ENCODE peak calls at places on chromosomes 5 and 9, in five cellular contexts. G is HCT116, Y is Panc1, R is GM12878, I is K562. U is an unnamed sample.

GRCh38 chr9:4262735-4263141 is 37.1 kb downstream of the GLIS3 start:
- DNase-seq in G (peak), Y (peak), R (no peak), I (no peak), U (no peak)

GRCh38 chr9:5089737-5090136 is 95.7 kb downstream of the INSL6 start:
- DNase-seq in G (no peak), Y (no peak), R (no peak), I (no peak), U (no peak)

GRCh38 chr5:124253421-124253820 is 493.0 kb downstream of the ZNF608 start:
- DNase-seq in G (no peak), Y (no peak), R (no peak), I (no peak), U (no peak)

GRCh38 chr9:88342246-88342645 is 46.0 kb upstream of the SPIN1 start:
- DNase-seq in G (no peak), Y (no peak), R (no peak), I (no peak), U (no peak)

GRCh38 chr5:98570661-98571181 is 202.7 kb upstream of the RGMB start:
- DNase-seq in G (no peak), Y (no peak), R (no peak), I (no peak), U (no peak)

GRCh38 chr5:133953568-133954145 is 14.8 kb downstream of the C5orf15 start:
- DNase-seq in G (no peak), Y (no peak), R (no peak), I (no peak), U (no peak)

GRCh38 chr9:129145841-129146292 is 32.2 kb downstream of the IER5L start:
- DNase-seq in G (no peak), Y (no peak), R (no peak), I (no peak), U (no peak)

GRCh38 chr9:136095028-136095494 is at the start of gene NACC2:
- DNase-seq in G (no peak), Y (no peak), R (no peak), I (peak), U (peak)

GRCh38 chr5:5419291-5420210 is 2.9 kb upstream of the ICE1 start:
- DNase-seq in G (peak), Y (peak), R (no peak), I (peak), U (no peak)

GRCh38 chr9:19127881-19128719 is 808 bp upstream of the PLIN2 start:
- DNase-seq in G (no peak), Y (no peak), R (no peak), I (no peak), U (no peak)

GRCh38 chr5:157740211-157740610 is 3.3 kb upstream of the LSM11 start:
- DNase-seq in G (peak), Y (no peak), R (no peak), I (peak), U (peak)

GRCh38 chr5:1772634-1773033 is 27.0 kb downstream of the MRPL36 start:
- DNase-seq in G (peak), Y (no peak), R (no peak), I (no peak), U (no peak)

GRCh38 chr5:59180515-59180914 is 597.6 kb downstream of the RAB3C start:
- DNase-seq in G (no peak), Y (no peak), R (peak), I (no peak), U (no peak)

GRCh38 chr5:123164019-123164418 is 75.0 kb downstream of the PRDM6 start:
- DNase-seq in G (no peak), Y (no peak), R (no peak), I (no peak), U (no peak)

GRCh38 chr5:139765409-139766217 is 30.0 kb upstream of the PSD2 start:
- DNase-seq in G (no peak), Y (peak), R (no peak), I (peak), U (peak)

GRCh38 chr5:61301345-61301744 is 30.7 kb upstream of the ZSWIM6 start:
- DNase-seq in G (no peak), Y (no peak), R (no peak), I (no peak), U (no peak)

GRCh38 chr9:76744336-76744735 is 19.9 kb upstream of the PCA3 start:
- DNase-seq in G (no peak), Y (no peak), R (no peak), I (no peak), U (no peak)

GRCh38 chr5:179619776-179620175 is 3.7 kb downstream of the HNRNPH1 start:
- DNase-seq in G (no peak), Y (no peak), R (no peak), I (no peak), U (peak)

GRCh38 chr5:97022898-97023297 is 87.0 kb downstream of the LNPEP start:
- DNase-seq in G (no peak), Y (no peak), R (no peak), I (no peak), U (no peak)

GRCh38 chr9:107489144-107489673 is 360 bp downstream of the KLF4 start:
- DNase-seq in G (no peak), Y (no peak), R (no peak), I (no peak), U (no peak)

GRCh38 chr5:5523066-5523505 is 100.6 kb downstream of the ICE1 start:
- DNase-seq in G (peak), Y (no peak), R (peak), I (no peak), U (no peak)

GRCh38 chr9:89755835-89756234 is 151.0 kb downstream of the GADD45G start:
- DNase-seq in G (no peak), Y (no peak), R (no peak), I (no peak), U (no peak)

GRCh38 chr5:124474821-124475220 is 271.6 kb downstream of the ZNF608 start:
- DNase-seq in G (no peak), Y (no peak), R (no peak), I (no peak), U (no peak)

GRCh38 chr5:21145376-21145775 is 1157.4 kb upstream of the CDH18 start:
- DNase-seq in G (no peak), Y (no peak), R (no peak), I (no peak), U (no peak)

GRCh38 chr9:89732295-89732951 is 127.6 kb downstream of the GADD45G start:
- DNase-seq in G (no peak), Y (no peak), R (no peak), I (no peak), U (no peak)

GRCh38 chr9:124212381-124213050 is 45.2 kb upstream of the NEK6 start:
- DNase-seq in G (no peak), Y (no peak), R (no peak), I (no peak), U (no peak)
- TF ChIP-seq CTCF in G (no peak), Y (no peak), R (no peak), I (no peak), U (no peak)

DNA sequence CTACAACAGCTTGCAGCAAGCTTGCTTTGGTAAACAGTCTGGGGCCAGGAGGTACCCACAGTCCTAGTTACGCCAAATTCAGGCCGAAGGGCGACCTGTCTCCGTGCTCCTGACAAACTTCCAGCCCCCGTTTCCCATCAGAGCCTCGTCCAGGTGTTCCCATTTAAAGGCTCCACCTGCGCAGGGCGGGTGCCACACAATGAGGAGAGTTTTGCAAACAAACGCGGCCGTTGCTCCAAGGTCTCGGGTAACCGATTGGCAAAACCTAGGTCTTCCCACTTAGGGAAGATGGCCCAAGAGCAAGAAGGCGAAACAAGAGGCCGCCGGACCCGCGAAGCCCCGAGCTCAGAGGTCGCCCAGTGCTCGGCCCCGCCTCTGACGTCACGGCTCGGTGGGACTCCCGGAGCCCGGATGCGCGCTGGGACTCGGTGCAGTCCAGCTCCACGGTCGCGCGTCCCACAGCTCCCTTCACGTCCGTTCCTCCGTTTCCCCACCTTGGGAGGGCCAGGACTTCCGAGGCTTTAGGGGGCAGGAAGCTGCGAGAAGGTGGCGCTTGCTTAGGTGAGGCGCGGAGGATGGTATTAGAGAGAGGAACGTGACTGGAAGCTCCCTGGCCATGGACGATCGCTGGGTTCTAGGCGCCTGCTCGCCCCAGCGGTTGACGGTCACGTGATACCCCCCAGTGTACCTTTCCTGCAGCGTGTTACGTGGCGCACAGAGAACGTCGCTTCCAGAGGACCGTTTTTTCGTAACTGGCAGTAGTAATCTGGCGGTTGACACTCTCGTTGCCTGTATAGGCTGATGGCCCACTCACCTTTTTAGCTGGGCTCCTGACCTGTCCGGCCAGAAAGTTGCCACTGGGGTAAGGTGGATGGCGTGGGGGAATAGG is 41.8 kb upstream of the KDM4C start:
- DNase-seq in G (peak), Y (no peak), R (peak), I (no peak), U (peak)
- TF ChIP-seq POLR2AphosphoS5 in G (peak), Y (no peak), R (peak), I (no peak), U (no peak)

GRCh38 chr9:137115394-137116026 is 977 bp upstream of the DPP7 start:
- DNase-seq in G (no peak), Y (no peak), R (no peak), I (peak), U (no peak)

GRCh38 chr9:137112564-137113384 is 1.8 kb downstream of the DPP7 start:
- DNase-seq in G (no peak), Y (no peak), R (no peak), I (peak), U (no peak)

GRCh38 chr9:137114613-137115393 is at the start of gene DPP7:
- DNase-seq in G (no peak), Y (no peak), R (no peak), I (peak), U (peak)

GRCh38 chr9:137113385-137114159 is 961 bp downstream of the DPP7 start:
- DNase-seq in G (no peak), Y (no peak), R (no peak), I (peak), U (no peak)

DNA sequence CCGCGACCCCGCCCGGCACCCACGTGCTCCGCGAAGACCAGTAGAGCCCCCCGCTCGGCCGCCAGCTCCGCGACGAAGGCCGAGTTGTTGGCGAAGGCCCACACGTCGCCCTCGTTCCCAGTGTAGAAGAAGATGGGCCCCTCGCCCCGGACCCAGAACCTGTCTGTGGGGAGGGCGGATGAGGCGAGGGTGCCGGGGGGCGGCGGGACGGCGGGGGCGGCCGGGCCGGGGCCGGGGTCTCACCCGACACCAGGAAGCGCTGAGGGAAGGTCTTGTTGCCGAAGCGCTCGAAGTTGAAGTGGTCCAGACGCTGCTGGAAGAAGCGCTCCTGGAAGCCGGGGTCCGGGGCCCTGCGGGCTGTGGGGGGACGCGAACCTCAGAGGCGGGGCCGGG is 317 bp downstream of the DPP7 start:
- DNase-seq in G (no peak), Y (no peak), R (no peak), I (no peak), U (no peak)
- TF ChIP-seq REST in G (no peak), Y (no peak), R (no peak), I (no peak), U (no peak)

DNA sequence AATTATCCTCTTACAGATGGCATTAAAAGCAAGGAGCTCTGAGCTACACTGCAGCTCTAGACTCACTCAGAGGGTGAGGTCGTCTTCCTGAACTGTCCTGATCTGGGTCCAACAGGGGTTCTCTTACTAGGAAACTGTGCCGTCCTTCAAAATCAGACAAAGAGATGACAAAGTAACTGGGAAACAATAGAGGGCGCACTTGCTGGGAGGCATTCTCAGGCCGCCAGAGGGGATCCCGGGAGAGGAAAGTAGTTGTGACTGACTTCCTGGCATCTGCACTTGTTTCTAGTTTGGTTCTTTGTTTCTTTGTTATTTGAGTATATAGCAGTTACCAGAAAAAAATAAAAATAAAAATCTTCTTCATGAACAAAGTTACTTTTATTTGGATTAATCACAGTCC is 142.9 kb upstream of the MSX2 start:
- DNase-seq in G (no peak), Y (no peak), R (no peak), I (no peak), U (peak)
- TF ChIP-seq CTCF in G (peak), Y (peak), R (peak), I (peak), U (no peak)

GRCh38 chr9:127822108-127822507 is 19.4 kb downstream of the FPGS start:
- DNase-seq in G (no peak), Y (no peak), R (no peak), I (no peak), U (no peak)

GRCh38 chr9:127825319-127826051 is 22.8 kb downstream of the FPGS start:
- DNase-seq in G (no peak), Y (no peak), R (no peak), I (peak), U (no peak)

GRCh38 chr9:127829205-127829935 is 25.1 kb downstream of the ENG start:
- DNase-seq in G (no peak), Y (no peak), R (no peak), I (no peak), U (no peak)

GRCh38 chr9:127828262-127829031 is 25.8 kb downstream of the FPGS start:
- DNase-seq in G (peak), Y (no peak), R (no peak), I (peak), U (no peak)

GRCh38 chr9:127826253-127826913 is 23.7 kb downstream of the FPGS start:
- DNase-seq in G (no peak), Y (no peak), R (no peak), I (no peak), U (no peak)
- TF ChIP-seq POLR2AphosphoS5 in G (no peak), Y (no peak), R (no peak), I (no peak), U (no peak)

GRCh38 chr5:163564321-163564924 is 59.0 kb downstream of the MAT2B start:
- DNase-seq in G (peak), Y (peak), R (peak), I (peak), U (peak)

GRCh38 chr5:163565931-163566608 is 60.7 kb downstream of the MAT2B start:
- DNase-seq in G (no peak), Y (no peak), R (peak), I (no peak), U (peak)

GRCh38 chr5:163565492-163565891 is 60.1 kb downstream of the MAT2B start:
- DNase-seq in G (no peak), Y (no peak), R (no peak), I (no peak), U (no peak)

GRCh38 chr5:163567811-163568210 is 62.4 kb downstream of the MAT2B start:
- DNase-seq in G (no peak), Y (no peak), R (no peak), I (no peak), U (no peak)

DNA sequence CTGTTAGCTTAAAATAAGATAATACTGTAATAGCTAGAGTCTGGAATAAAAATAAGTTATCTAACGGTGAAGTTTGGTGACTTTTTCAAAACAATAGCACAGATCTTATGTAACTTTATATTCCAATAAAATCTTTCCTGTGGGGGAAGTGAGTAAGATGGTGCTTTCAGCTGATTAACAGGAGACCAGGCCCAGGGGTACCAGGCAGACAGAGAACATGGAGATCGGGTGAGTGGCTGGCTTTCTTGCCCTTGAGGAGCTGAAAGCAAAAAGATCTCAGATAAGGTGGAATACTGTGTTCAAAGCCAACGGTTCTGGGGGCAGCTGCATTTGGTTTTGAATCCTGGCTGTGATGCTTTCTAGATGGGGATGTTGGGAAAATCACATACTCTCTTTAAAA is 61.3 kb downstream of the MAT2B start:
- DNase-seq in G (no peak), Y (no peak), R (no peak), I (no peak), U (no peak)
- TF ChIP-seq REST in G (no peak), Y (no peak), R (no peak), I (no peak), U (no peak)

DNA sequence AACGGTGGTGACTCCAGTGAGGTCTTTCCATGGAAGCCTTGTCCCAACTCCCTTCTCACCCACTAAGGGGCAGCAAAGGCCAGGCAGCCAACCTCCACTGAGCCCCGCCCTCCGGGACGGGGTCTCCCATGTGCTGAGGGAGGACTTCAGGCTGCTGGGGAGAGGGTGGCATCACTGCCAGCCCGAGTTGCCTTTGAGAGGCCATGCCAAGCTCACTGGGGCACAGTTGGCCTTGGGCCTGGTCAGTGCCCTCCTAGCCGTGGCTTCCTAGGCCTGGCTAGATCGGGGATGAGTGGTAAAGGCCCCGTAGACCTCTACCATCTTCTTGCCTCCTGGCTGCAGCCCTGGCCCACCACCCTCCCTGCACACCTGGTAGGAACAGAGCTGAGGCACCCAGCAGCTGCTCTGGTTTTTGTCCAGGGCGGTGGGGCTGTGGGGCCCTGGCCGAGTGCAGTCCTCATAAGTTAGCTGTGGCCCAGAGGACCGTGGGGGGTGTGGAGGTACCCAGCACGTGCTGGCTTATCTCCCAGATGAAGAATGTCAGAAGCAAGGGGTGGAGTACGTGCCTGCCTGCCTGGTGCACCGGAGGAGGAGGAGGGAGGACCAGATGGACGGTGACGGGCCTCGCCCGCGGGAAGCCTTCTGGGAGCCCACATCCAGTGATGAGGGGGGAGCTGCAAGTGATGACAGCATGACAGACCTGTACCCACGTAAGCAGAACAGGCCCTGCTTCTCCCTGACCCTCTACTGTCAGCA is 3.2 kb downstream of the SURF2 start:
- DNase-seq in G (no peak), Y (no peak), R (no peak), I (no peak), U (no peak)
- TF ChIP-seq CTCF in G (peak), Y (no peak), R (peak), I (peak), U (peak)

GRCh38 chr5:137619191-137619870 is 116.6 kb downstream of the KLHL3 start:
- DNase-seq in G (no peak), Y (no peak), R (no peak), I (no peak), U (no peak)

GRCh38 chr5:137621861-137622823 is 113.7 kb downstream of the KLHL3 start:
- DNase-seq in G (no peak), Y (no peak), R (no peak), I (no peak), U (no peak)

GRCh38 chr5:137621306-137621705 is 114.6 kb downstream of the KLHL3 start:
- DNase-seq in G (no peak), Y (no peak), R (no peak), I (no peak), U (no peak)

GRCh38 chr5:137624786-137625349 is 111.0 kb downstream of the KLHL3 start:
- DNase-seq in G (no peak), Y (no peak), R (no peak), I (no peak), U (no peak)

GRCh38 chr5:137622850-137623249 is 113.0 kb downstream of the KLHL3 start:
- DNase-seq in G (no peak), Y (no peak), R (peak), I (no peak), U (peak)
- TF ChIP-seq POLR2AphosphoS5 in G (no peak), Y (no peak), R (no peak), I (no peak), U (no peak)